ENCODE peak calls at places on chromosomes 13 and 19, in nine cellular contexts. O is activated naive CD8-positive, alpha-beta T cell treated with anti-CD3 and anti-CD28 coated beads, Interleukin-2, amount 50 U/mL, for 24 hours; E is heart left ventricle; Q is left lung; B is NCI-H1092; Z is EL; D is nephron progenitor cell; X is progenitor cell of endocrine pancreas; Y is omental fat pad. V is an unnamed sample.

GRCh38 chr19:54391589-54392061 is 23.6 kb upstream of the TTYH1 start:
- DNase-seq in O (no peak), E (no peak), Q (no peak), B (no peak), Z (no peak), D (no peak), X (no peak), Y (no peak), V (no peak)

GRCh38 chr13:106818971-106819370 is 251.0 kb upstream of the ARGLU1 start:
- DNase-seq in O (no peak), E (no peak), Q (no peak), B (no peak), Z (no peak), D (no peak), X (no peak), Y (no peak), V (no peak)

GRCh38 chr19:34350161-34350561 is 14.8 kb upstream of the GPI start:
- DNase-seq in O (peak), E (no peak), Q (no peak), B (no peak), Z (peak), D (no peak), X (no peak), Y (no peak), V (no peak)

GRCh38 chr19:39515551-39516191 is 732 bp downstream of the SELENOV start:
- DNase-seq in O (no peak), E (no peak), Q (no peak), B (no peak), Z (no peak), D (peak), X (peak), Y (no peak), V (no peak)

GRCh38 chr13:95833126-95833525 is 156.2 kb downstream of the DNAJC3 start:
- DNase-seq in O (no peak), E (no peak), Q (no peak), B (no peak), Z (no peak), D (no peak), X (no peak), Y (no peak), V (no peak)

GRCh38 chr13:49935171-49936084 is 712 bp downstream of the SPRYD7 start:
- DNase-seq in O (peak), E (peak), Q (peak), B (no peak), Z (peak), D (peak), X (no peak), Y (peak), V (peak)

GRCh38 chr13:93700115-93700514 is 473.5 kb downstream of the GPC6 start:
- DNase-seq in O (no peak), E (no peak), Q (no peak), B (no peak), Z (peak), D (no peak), X (no peak), Y (no peak), V (no peak)

GRCh38 chr13:95492044-95492801 is 60.3 kb upstream of the CLDN10 start:
- DNase-seq in O (no peak), E (no peak), Q (no peak), B (peak), Z (no peak), D (no peak), X (no peak), Y (no peak), V (no peak)

GRCh38 chr13:28375250-28375930 is 119.5 kb downstream of the FLT1 start:
- DNase-seq in O (no peak), E (no peak), Q (no peak), B (no peak), Z (no peak), D (no peak), X (no peak), Y (no peak), V (no peak)

GRCh38 chr19:28289294-28290063 is 923.5 kb downstream of the UQCRFS1 start:
- DNase-seq in O (no peak), E (no peak), Q (no peak), B (peak), Z (no peak), D (no peak), X (no peak), Y (no peak), V (no peak)

GRCh38 chr19:45404557-45405434 is at the start of gene PPP1R13L:
- DNase-seq in O (peak), E (peak), Q (peak), B (no peak), Z (peak), D (peak), X (peak), Y (peak), V (peak)

GRCh38 chr19:2207991-2208860 is 27.9 kb downstream of the PLEKHJ1 start:
- DNase-seq in O (peak), E (peak), Q (no peak), B (no peak), Z (peak), D (peak), X (no peak), Y (no peak), V (peak)

GRCh38 chr13:79373916-79374315 is 32.1 kb downstream of the RBM26 start:
- DNase-seq in O (no peak), E (no peak), Q (no peak), B (no peak), Z (no peak), D (no peak), X (no peak), Y (no peak), V (no peak)

GRCh38 chr19:41325947-41326706 is 16.2 kb downstream of the CCDC97 start:
- DNase-seq in O (no peak), E (peak), Q (no peak), B (no peak), Z (peak), D (peak), X (no peak), Y (no peak), V (peak)

GRCh38 chr13:28498481-28499115 is 3.7 kb upstream of the FLT1 start:
- DNase-seq in O (no peak), E (no peak), Q (no peak), B (no peak), Z (no peak), D (no peak), X (no peak), Y (no peak), V (no peak)

GRCh38 chr13:114082849-114083645 is 49.4 kb downstream of the RASA3 start:
- DNase-seq in O (no peak), E (no peak), Q (no peak), B (no peak), Z (no peak), D (no peak), X (no peak), Y (peak), V (no peak)

GRCh38 chr13:38376551-38376950 is 26.9 kb downstream of the UFM1 start:
- DNase-seq in O (no peak), E (no peak), Q (no peak), B (no peak), Z (no peak), D (no peak), X (no peak), Y (no peak), V (no peak)

GRCh38 chr19:40220674-40221073 is 2.5 kb upstream of the TTC9B start:
- DNase-seq in O (no peak), E (no peak), Q (no peak), B (no peak), Z (no peak), D (no peak), X (no peak), Y (no peak), V (no peak)

GRCh38 chr13:102907016-102907756 is 61.4 kb downstream of the ERCC5 start:
- DNase-seq in O (no peak), E (no peak), Q (no peak), B (no peak), Z (no peak), D (no peak), X (no peak), Y (no peak), V (no peak)

GRCh38 chr13:79937311-79938243 is 403.3 kb downstream of the SPRY2 start:
- DNase-seq in O (no peak), E (no peak), Q (no peak), B (no peak), Z (no peak), D (no peak), X (no peak), Y (no peak), V (no peak)

GRCh38 chr13:113825851-113826250 is 38.0 kb downstream of the GAS6 start:
- DNase-seq in O (no peak), E (no peak), Q (no peak), B (no peak), Z (no peak), D (no peak), X (no peak), Y (no peak), V (no peak)

GRCh38 chr19:35592226-35592625 is 6.3 kb downstream of the PMIS2 start:
- DNase-seq in O (peak), E (no peak), Q (no peak), B (no peak), Z (peak), D (peak), X (no peak), Y (no peak), V (peak)

GRCh38 chr13:109344552-109345157 is 441.7 kb downstream of the IRS2 start:
- DNase-seq in O (no peak), E (no peak), Q (no peak), B (no peak), Z (peak), D (no peak), X (no peak), Y (no peak), V (no peak)

GRCh38 chr19:33292595-33293254 is 9.6 kb downstream of the CEBPA start:
- DNase-seq in O (no peak), E (peak), Q (peak), B (peak), Z (peak), D (no peak), X (no peak), Y (no peak), V (no peak)

GRCh38 chr19:7904074-7905020 is 670 bp downstream of the MAP2K7 start:
- DNase-seq in O (no peak), E (peak), Q (peak), B (no peak), Z (no peak), D (peak), X (no peak), Y (no peak), V (peak)

GRCh38 chr19:16373539-16373938 is 48.9 kb downstream of the KLF2 start:
- DNase-seq in O (no peak), E (peak), Q (no peak), B (no peak), Z (peak), D (no peak), X (no peak), Y (no peak), V (no peak)

GRCh38 chr19:4399871-4400768 is at the start of gene SH3GL1:
- DNase-seq in O (peak), E (peak), Q (peak), B (peak), Z (peak), D (peak), X (peak), Y (peak), V (peak)

GRCh38 chr13:44331912-44332840 is 41.4 kb upstream of the SERP2 start:
- DNase-seq in O (no peak), E (peak), Q (peak), B (peak), Z (peak), D (no peak), X (no peak), Y (peak), V (no peak)

GRCh38 chr13:60111726-60112125 is 52.0 kb downstream of the DIAPH3 start:
- DNase-seq in O (no peak), E (no peak), Q (no peak), B (no peak), Z (peak), D (no peak), X (no peak), Y (no peak), V (no peak)

V was measured in germinal center.